ENCODE peak calls at places on chromosomes 4 and X, in seven cellular contexts. One of them, this sample, is unnamed. For H3K9me3, the result is how much of the 10 kb centered on the place peaks cover.

GRCh38 chr4:174262624-174263444 is 20.6 kb downstream of the FBXO8 start:
- DNase-seq in ovary: no peak
- DNase-seq in tibial nerve: no peak
- DNase-seq in upper lobe of right lung: no peak
- DNase-seq in mammary epithelial cell: no peak
- DNase-seq in adrenal gland: no peak
- DNase-seq in mesenchymal stem cell: no peak
- DNase-seq in this sample: no peak

GRCh38 chr4:139763668-139764067 is 98.0 kb downstream of the MGST2 start:
- DNase-seq in ovary: no peak
- DNase-seq in tibial nerve: no peak
- DNase-seq in upper lobe of right lung: no peak
- DNase-seq in mammary epithelial cell: no peak
- DNase-seq in adrenal gland: no peak
- DNase-seq in mesenchymal stem cell: peak
- DNase-seq in this sample: no peak

GRCh38 chr4:6974138-6974848 is 64.7 kb downstream of the TBC1D14 start:
- DNase-seq in ovary: peak
- DNase-seq in tibial nerve: peak
- DNase-seq in upper lobe of right lung: peak
- DNase-seq in mammary epithelial cell: peak
- DNase-seq in adrenal gland: peak
- DNase-seq in mesenchymal stem cell: peak
- DNase-seq in this sample: peak

GRCh38 chr4:34732170-34732569 is 1512.1 kb downstream of the ARAP2 start:
- DNase-seq in ovary: no peak
- DNase-seq in tibial nerve: no peak
- DNase-seq in upper lobe of right lung: no peak
- DNase-seq in mammary epithelial cell: no peak
- DNase-seq in adrenal gland: no peak
- DNase-seq in mesenchymal stem cell: no peak
- DNase-seq in this sample: no peak

GRCh38 chr4:109027016-109027500 is 264.2 kb upstream of the ETNPPL start:
- DNase-seq in ovary: no peak
- DNase-seq in tibial nerve: no peak
- DNase-seq in upper lobe of right lung: no peak
- DNase-seq in mammary epithelial cell: no peak
- DNase-seq in adrenal gland: no peak
- DNase-seq in mesenchymal stem cell: no peak
- DNase-seq in this sample: no peak

GRCh38 chr4:119124314-119124713 is 11.3 kb upstream of the MYOZ2 start:
- DNase-seq in ovary: no peak
- DNase-seq in tibial nerve: no peak
- DNase-seq in upper lobe of right lung: no peak
- DNase-seq in mammary epithelial cell: peak
- DNase-seq in adrenal gland: no peak
- DNase-seq in mesenchymal stem cell: peak
- DNase-seq in this sample: no peak

GRCh38 chr4:112593438-112594133 is 43.1 kb downstream of the ZGRF1 start:
- DNase-seq in ovary: no peak
- DNase-seq in tibial nerve: no peak
- DNase-seq in upper lobe of right lung: no peak
- DNase-seq in mammary epithelial cell: no peak
- DNase-seq in adrenal gland: no peak
- DNase-seq in mesenchymal stem cell: no peak
- DNase-seq in this sample: no peak

GRCh38 chr4:47926667-47927258 is 12.4 kb upstream of the NFXL1 start:
- DNase-seq in ovary: peak
- DNase-seq in tibial nerve: no peak
- DNase-seq in upper lobe of right lung: peak
- DNase-seq in mammary epithelial cell: peak
- DNase-seq in adrenal gland: peak
- DNase-seq in mesenchymal stem cell: peak
- DNase-seq in this sample: peak

GRCh38 chr4:140603286-140603685 is 34.5 kb upstream of the UCP1 start:
- DNase-seq in ovary: no peak
- DNase-seq in tibial nerve: no peak
- DNase-seq in upper lobe of right lung: no peak
- DNase-seq in mammary epithelial cell: no peak
- DNase-seq in adrenal gland: no peak
- DNase-seq in mesenchymal stem cell: no peak
- DNase-seq in this sample: no peak

GRCh38 chr4:7187297-7187592 is 5.1 kb upstream of the SORCS2 start:
- DNase-seq in ovary: no peak
- DNase-seq in tibial nerve: peak
- DNase-seq in upper lobe of right lung: peak
- DNase-seq in mammary epithelial cell: no peak
- DNase-seq in adrenal gland: no peak
- DNase-seq in mesenchymal stem cell: no peak
- DNase-seq in this sample: no peak

GRCh38 chr4:75142377-75142776 is 209.5 kb downstream of the PARM1 start:
- DNase-seq in ovary: no peak
- DNase-seq in tibial nerve: no peak
- DNase-seq in upper lobe of right lung: no peak
- DNase-seq in mammary epithelial cell: peak
- DNase-seq in adrenal gland: no peak
- DNase-seq in mesenchymal stem cell: peak
- DNase-seq in this sample: no peak

GRCh38 chr4:16693040-16693506 is 205.4 kb downstream of the LDB2 start:
- DNase-seq in ovary: peak
- DNase-seq in tibial nerve: no peak
- DNase-seq in upper lobe of right lung: no peak
- DNase-seq in mammary epithelial cell: no peak
- DNase-seq in adrenal gland: no peak
- DNase-seq in mesenchymal stem cell: no peak
- DNase-seq in this sample: no peak

GRCh38 chr4:6610856-6611430 is 29.5 kb upstream of the MRFAP1 start:
- DNase-seq in ovary: no peak
- DNase-seq in tibial nerve: no peak
- DNase-seq in upper lobe of right lung: no peak
- DNase-seq in mammary epithelial cell: no peak
- DNase-seq in adrenal gland: no peak
- DNase-seq in mesenchymal stem cell: no peak
- DNase-seq in this sample: no peak

GRCh38 chr4:132227349-132228165 is 921.5 kb upstream of the PCDH10 start:
- DNase-seq in ovary: no peak
- DNase-seq in tibial nerve: no peak
- DNase-seq in upper lobe of right lung: no peak
- DNase-seq in mammary epithelial cell: peak
- DNase-seq in adrenal gland: peak
- DNase-seq in mesenchymal stem cell: peak
- DNase-seq in this sample: no peak

GRCh38 chr4:167688660-167689142 is 403.6 kb upstream of the ANXA10 start:
- DNase-seq in ovary: no peak
- DNase-seq in tibial nerve: no peak
- DNase-seq in upper lobe of right lung: no peak
- DNase-seq in mammary epithelial cell: no peak
- DNase-seq in adrenal gland: no peak
- DNase-seq in mesenchymal stem cell: no peak
- DNase-seq in this sample: no peak

GRCh38 chr4:104592894-104593470 is 98.3 kb upstream of the CXXC4 start:
- DNase-seq in ovary: no peak
- DNase-seq in tibial nerve: no peak
- DNase-seq in upper lobe of right lung: no peak
- DNase-seq in mammary epithelial cell: no peak
- DNase-seq in adrenal gland: no peak
- DNase-seq in mesenchymal stem cell: peak
- DNase-seq in this sample: no peak

DNA sequence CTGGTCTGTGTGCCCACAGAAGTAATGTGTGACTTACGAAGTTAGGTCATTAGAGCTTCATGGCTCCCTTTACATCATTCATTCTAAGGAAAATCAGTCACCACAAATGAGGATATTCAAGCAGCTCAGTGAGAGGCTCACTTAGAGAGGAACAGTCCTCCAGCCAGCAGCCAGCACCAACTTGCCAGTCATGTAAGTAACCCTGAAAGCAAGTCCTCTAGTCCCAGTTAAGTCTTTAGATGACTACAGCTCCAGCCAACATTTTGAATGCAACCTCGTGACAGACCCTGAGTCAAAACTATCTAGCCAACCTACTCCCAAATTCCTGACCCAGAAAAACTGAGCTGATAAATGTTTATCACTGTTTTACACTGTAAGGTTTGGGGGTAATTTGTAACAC is 71.3 kb downstream of the LRBA start:
- DNase-seq in ovary: no peak
- DNase-seq in tibial nerve: no peak
- DNase-seq in upper lobe of right lung: no peak
- DNase-seq in mammary epithelial cell: no peak
- DNase-seq in adrenal gland: no peak
- DNase-seq in mesenchymal stem cell: no peak
- DNase-seq in this sample: no peak
- H3K27ac ChIP-seq in ovary: no peak
- H3K27ac ChIP-seq in tibial nerve: no peak
- H3K27ac ChIP-seq in upper lobe of right lung: no peak
- H3K27ac ChIP-seq in mammary epithelial cell: no peak
- H3K27ac ChIP-seq in adrenal gland: no peak
- H3K27ac ChIP-seq in mesenchymal stem cell: no peak
- H3K27ac ChIP-seq in this sample: no peak

DNA sequence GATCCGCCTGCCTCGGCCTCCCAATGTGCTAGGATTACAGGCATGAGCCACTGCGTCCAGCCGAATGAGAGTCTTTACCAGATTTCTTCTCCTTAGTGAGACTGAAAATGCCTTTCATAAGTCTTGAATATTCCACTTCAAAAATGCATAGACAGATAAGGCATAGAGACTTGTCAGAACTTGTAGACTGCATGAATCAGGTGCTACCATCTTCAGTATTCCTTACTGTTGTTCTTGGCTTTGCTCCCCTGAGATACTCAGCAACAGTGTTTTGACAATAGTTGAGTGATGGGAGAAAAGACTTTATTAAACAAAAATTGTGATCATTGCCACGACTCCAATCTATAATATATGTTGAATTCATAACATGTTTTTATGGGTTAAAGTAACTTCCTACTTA is 11.0 kb downstream of the TKTL2 start:
- DNase-seq in ovary: no peak
- DNase-seq in tibial nerve: no peak
- DNase-seq in upper lobe of right lung: no peak
- DNase-seq in mammary epithelial cell: peak
- DNase-seq in adrenal gland: no peak
- DNase-seq in mesenchymal stem cell: no peak
- DNase-seq in this sample: no peak
- H3K9me3 ChIP-seq in ovary: under half
- H3K9me3 ChIP-seq in tibial nerve: under half
- H3K9me3 ChIP-seq in upper lobe of right lung: under half
- H3K9me3 ChIP-seq in mammary epithelial cell: under half
- H3K9me3 ChIP-seq in adrenal gland: under half
- H3K9me3 ChIP-seq in mesenchymal stem cell: under half
- H3K9me3 ChIP-seq in this sample: under half

GRCh38 chrX:119758682-119759332 is 419 bp downstream of the SOWAHD start:
- DNase-seq in ovary: peak
- DNase-seq in tibial nerve: no peak
- DNase-seq in upper lobe of right lung: no peak
- DNase-seq in mammary epithelial cell: peak
- DNase-seq in adrenal gland: peak
- DNase-seq in mesenchymal stem cell: peak
- DNase-seq in this sample: peak
- H3K27ac ChIP-seq in ovary: peak
- H3K27ac ChIP-seq in tibial nerve: no peak
- H3K27ac ChIP-seq in upper lobe of right lung: no peak
- H3K27ac ChIP-seq in mammary epithelial cell: no peak
- H3K27ac ChIP-seq in adrenal gland: no peak
- H3K27ac ChIP-seq in mesenchymal stem cell: no peak
- H3K27ac ChIP-seq in this sample: peak

DNA sequence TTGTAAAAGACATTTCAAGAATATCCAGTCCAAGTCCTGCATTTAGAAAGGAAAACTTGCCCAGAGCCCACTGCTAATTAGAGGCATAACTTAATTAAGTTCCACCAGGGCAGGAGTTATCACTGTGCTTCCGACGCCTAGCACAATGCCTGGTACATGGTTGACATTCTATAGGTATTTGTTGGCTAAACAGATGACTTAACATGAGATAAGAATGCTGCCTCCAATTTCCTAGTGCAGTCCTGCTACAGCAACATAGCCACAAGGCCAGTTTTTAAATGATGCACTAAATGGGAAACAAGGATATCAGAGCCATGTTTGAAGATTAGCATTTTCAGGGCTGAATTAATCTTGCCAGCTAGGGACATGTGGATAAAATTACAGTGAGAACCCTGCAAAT is 164.1 kb downstream of the RASL11B start:
- DNase-seq in ovary: no peak
- DNase-seq in tibial nerve: no peak
- DNase-seq in upper lobe of right lung: no peak
- DNase-seq in mammary epithelial cell: no peak
- DNase-seq in adrenal gland: no peak
- DNase-seq in mesenchymal stem cell: no peak
- DNase-seq in this sample: no peak
- H3K9me3 ChIP-seq in ovary: under half
- H3K9me3 ChIP-seq in tibial nerve: under half
- H3K9me3 ChIP-seq in upper lobe of right lung: under half
- H3K9me3 ChIP-seq in mammary epithelial cell: under half
- H3K9me3 ChIP-seq in adrenal gland: under half
- H3K9me3 ChIP-seq in mesenchymal stem cell: under half
- H3K9me3 ChIP-seq in this sample: under half

GRCh38 chrX:47573334-47574095 is 8.7 kb upstream of the TIMP1 start:
- DNase-seq in ovary: peak
- DNase-seq in tibial nerve: peak
- DNase-seq in upper lobe of right lung: no peak
- DNase-seq in mammary epithelial cell: peak
- DNase-seq in adrenal gland: no peak
- DNase-seq in mesenchymal stem cell: peak
- DNase-seq in this sample: no peak
- H3K27ac ChIP-seq in ovary: peak
- H3K27ac ChIP-seq in tibial nerve: peak
- H3K27ac ChIP-seq in upper lobe of right lung: peak
- H3K27ac ChIP-seq in mammary epithelial cell: peak
- H3K27ac ChIP-seq in adrenal gland: no peak
- H3K27ac ChIP-seq in mesenchymal stem cell: peak
- H3K27ac ChIP-seq in this sample: no peak

This sample was measured in CD4-positive, alpha-beta memory T cell.